ENCODE peak calls at places on chromosomes 5 and 9, in four cellular contexts. I, C, E and M are unnamed samples.
A peak's percentile ranks its signal among the peaks of the same experiment; 100 is the strongest.

GRCh38 chr9:127578952-127579853 is 32.9 kb upstream of the STXBP1 start:
- DNase-seq in C (peak; percentile 87), E (peak; percentile 83), I (peak; percentile 96), M (peak; percentile 96)

GRCh38 chr5:170631471-170632195 is 127.8 kb downstream of the KCNIP1 start:
- DNase-seq in I (no peak), C (peak; percentile 74), E (peak; percentile 28), M (peak; percentile 28)

GRCh38 chr9:126752376-126752775 is 52.5 kb upstream of the ZBTB43 start:
- DNase-seq in C (no peak), I (no peak), E (no peak), M (no peak)

GRCh38 chr5:37806016-37806415 is 33.8 kb downstream of the GDNF start:
- DNase-seq in I (no peak), E (no peak), C (no peak), M (no peak)

GRCh38 chr9:129270903-129271431 is 92.9 kb upstream of the IER5L start:
- DNase-seq in C (no peak), I (peak; percentile 15), E (peak; percentile 7), M (no peak)

GRCh38 chr5:146533260-146533857 is 17.4 kb upstream of the GPR151 start:
- DNase-seq in I (peak; percentile 60), C (peak; percentile 69), E (peak; percentile 24), M (peak; percentile 85)

GRCh38 chr5:102863058-102863457 is 108.0 kb downstream of the PAM start:
- DNase-seq in E (no peak), C (no peak), I (no peak), M (no peak)

GRCh38 chr5:143417503-143418139 is 14.1 kb upstream of the NR3C1 start:
- DNase-seq in E (no peak), C (no peak), I (peak; percentile 18), M (no peak)

GRCh38 chr9:7454490-7455110 is 345.0 kb downstream of the DMAC1 start:
- DNase-seq in I (no peak), C (no peak), E (no peak), M (no peak)

GRCh38 chr9:84397822-84398221 is 57.3 kb upstream of the SLC28A3 start:
- DNase-seq in I (peak; percentile 43), E (no peak), C (no peak), M (no peak)

GRCh38 chr9:126702501-126703329 is 89.0 kb downstream of the LMX1B start:
- DNase-seq in E (no peak), I (no peak), C (peak; percentile 50), M (no peak)

GRCh38 chr5:172902497-172903472 is 56.4 kb upstream of the RPL26L1 start:
- DNase-seq in E (peak; percentile 81), I (peak; percentile 89), C (peak; percentile 82), M (peak; percentile 87)

GRCh38 chr9:2043881-2044462 is 28.8 kb downstream of the SMARCA2 start:
- DNase-seq in I (no peak), C (no peak), E (no peak), M (no peak)

GRCh38 chr5:26553079-26553478 is 485.3 kb downstream of the CDH9 start:
- DNase-seq in I (no peak), C (no peak), E (no peak), M (no peak)

GRCh38 chr9:127651697-127652610 is 39.9 kb downstream of the STXBP1 start:
- DNase-seq in E (no peak), I (no peak), C (no peak), M (no peak)

GRCh38 chr5:78647838-78648358 is 674 bp downstream of the LHFPL2 start:
- DNase-seq in I (peak; percentile 66), E (peak; percentile 73), C (peak; percentile 19), M (peak; percentile 77)

GRCh38 chr9:2127486-2127885 is 112.3 kb downstream of the SMARCA2 start:
- DNase-seq in E (no peak), C (no peak), I (peak; percentile 54), M (no peak)

GRCh38 chr9:133562611-133563285 is 28.2 kb downstream of the ADAMTSL2 start:
- DNase-seq in C (no peak), I (no peak), E (no peak), M (no peak)

GRCh38 chr9:128607642-128608350 is 48.9 kb downstream of the DYNC2I2 start:
- DNase-seq in I (peak; percentile 30), E (peak; percentile 80), C (no peak), M (peak; percentile 99)

GRCh38 chr9:134605351-134605968 is 36.1 kb upstream of the COL5A1 start:
- DNase-seq in I (no peak), C (no peak), E (no peak), M (no peak)

GRCh38 chr9:96856363-96857286 is 2.3 kb upstream of the ZNF782 start:
- DNase-seq in E (peak; percentile 27), C (no peak), I (peak; percentile 76), M (peak; percentile 82)

GRCh38 chr5:1468247-1468612 is 23.0 kb upstream of the SLC6A3 start:
- DNase-seq in C (no peak), I (peak; percentile 16), E (no peak), M (peak; percentile 31)

GRCh38 chr9:8718121-8718725 is 918.6 kb upstream of the DMAC1 start:
- DNase-seq in C (no peak), E (no peak), I (peak; percentile 92), M (peak; percentile 10)

GRCh38 chr5:159673538-159673937 is 242.7 kb upstream of the ADRA1B start:
- DNase-seq in E (no peak), C (no peak), I (no peak), M (no peak)

GRCh38 chr9:89449261-89449671 is 48.6 kb downstream of the SEMA4D start:
- DNase-seq in C (no peak), E (no peak), I (no peak), M (no peak)

GRCh38 chr5:131786036-131786435 is 10.8 kb downstream of the FNIP1 start:
- DNase-seq in I (no peak), E (no peak), C (no peak), M (no peak)

GRCh38 chr5:5474961-5475360 is 52.5 kb downstream of the ICE1 start:
- DNase-seq in C (no peak), I (no peak), E (no peak), M (no peak)

GRCh38 chr5:67731886-67732285 is 483.7 kb upstream of the PIK3R1 start:
- DNase-seq in C (no peak), E (no peak), I (peak; percentile 2), M (no peak)

GRCh38 chr5:126376443-126376842 is 46.8 kb upstream of the GRAMD2B start:
- DNase-seq in I (no peak), C (no peak), E (no peak), M (peak; percentile 38)

GRCh38 chr9:126915281-126915816 is 767 bp downstream of the RALGPS1 start:
- DNase-seq in I (no peak), E (peak; percentile 22), C (peak; percentile 33), M (peak; percentile 97)

GRCh38 chr5:58755397-58755796 is 172.5 kb downstream of the RAB3C start:
- DNase-seq in I (no peak), C (no peak), E (no peak), M (no peak)
- H3K4me3 ChIP-seq in I (no peak overlapping the region), C (no peak overlapping the region), E (no peak overlapping the region), M (no peak overlapping the region)

GRCh38 chr5:57466544-57466943 is 16.1 kb downstream of the ACTBL2 start:
- DNase-seq in C (no peak), E (no peak), I (no peak), M (no peak)
- TF ChIP-seq CTCF in C (no peak), E (no peak), I (no peak), M (no peak)

GRCh38 chr9:77981332-77981731 is 50.3 kb downstream of the GNAQ start:
- DNase-seq in I (peak; percentile 17), E (no peak), C (no peak), M (peak; percentile 79)
- H3K4me1 ChIP-seq in I (peaks cover 8% of the 10 kb centered on the region), E (peaks cover 59% of the 10 kb centered on the region), C (peaks cover 50% of the 10 kb centered on the region), M (peaks cover 39% of the 10 kb centered on the region)

DNA sequence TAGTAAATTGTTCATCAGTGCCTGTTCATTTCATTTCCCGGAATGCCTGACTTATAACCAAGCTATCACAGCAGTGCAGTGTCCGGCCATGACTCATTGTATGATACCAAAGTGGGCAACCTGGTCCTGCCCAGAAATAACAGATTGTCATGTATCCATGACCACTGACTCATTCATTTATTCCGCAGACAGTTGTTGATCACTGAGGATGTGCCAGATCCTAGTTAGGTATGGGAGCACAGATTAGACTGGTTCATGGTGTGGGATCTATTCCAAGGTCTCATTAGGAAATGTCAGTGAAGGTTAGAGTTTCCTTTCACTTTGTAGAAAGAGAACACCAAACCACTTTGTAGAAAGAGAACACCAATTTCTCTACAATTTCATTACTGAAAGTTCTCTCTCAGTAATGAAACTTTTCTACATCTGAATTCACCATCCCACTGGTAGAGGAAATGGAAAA is 8.7 kb downstream of the NREP start:
- DNase-seq in E (no peak), C (no peak), I (peak; percentile 72), M (no peak)
- H3K4me3 ChIP-seq in E (peak overlapping the region; percentile 7), C (no peak overlapping the region), I (peak overlapping the region; percentile 13), M (no peak overlapping the region)

DNA sequence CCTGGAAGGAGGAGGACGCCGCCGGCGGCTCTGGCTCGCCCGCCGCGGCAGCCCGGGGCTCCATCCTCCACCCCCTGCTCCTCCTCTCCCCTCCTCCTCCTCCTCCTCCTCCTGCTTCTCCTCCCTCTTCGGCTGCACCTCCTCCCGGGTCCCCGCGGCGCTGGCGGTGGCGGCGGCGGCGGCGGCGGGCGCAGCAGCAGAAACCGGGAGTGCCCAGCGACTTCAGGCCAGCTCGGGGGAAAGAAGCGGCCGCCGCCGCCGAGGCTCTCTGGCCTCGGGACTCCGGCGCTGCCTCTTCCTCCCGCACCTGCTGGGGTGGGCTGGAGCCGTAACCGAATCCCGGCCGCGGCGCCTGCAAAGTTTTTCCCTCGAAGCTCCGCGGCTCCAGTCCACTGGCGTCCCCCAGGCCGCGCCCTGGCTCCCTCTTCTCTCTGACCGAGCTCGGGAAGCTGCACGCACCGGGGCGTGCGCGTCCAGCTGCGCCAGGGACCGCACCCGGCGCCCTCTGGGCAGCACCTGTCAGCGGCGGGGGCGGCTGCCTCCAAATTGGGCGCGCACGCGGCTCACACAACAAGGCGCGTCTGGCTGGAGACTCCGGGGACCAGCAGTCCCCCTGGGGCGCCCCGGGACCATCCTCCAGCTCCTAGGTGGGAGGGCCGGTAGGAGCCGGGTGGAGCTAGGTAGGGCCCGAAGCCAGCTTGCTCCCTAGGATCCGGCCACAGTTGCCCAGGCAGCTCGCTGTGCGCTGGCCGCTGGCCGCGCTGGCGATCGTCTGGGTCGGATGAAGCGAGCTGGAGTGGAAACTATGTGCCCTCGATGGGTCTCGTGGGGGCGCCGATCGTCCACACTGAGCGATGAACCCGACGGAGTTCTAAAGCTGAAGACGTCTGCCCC is at the start of gene MCTP1:
- DNase-seq in C (peak; percentile 19), I (no peak), E (peak; percentile 14), M (peak; percentile 25)
- TF ChIP-seq CTCF in C (no peak), I (no peak), E (no peak), M (no peak)

DNA sequence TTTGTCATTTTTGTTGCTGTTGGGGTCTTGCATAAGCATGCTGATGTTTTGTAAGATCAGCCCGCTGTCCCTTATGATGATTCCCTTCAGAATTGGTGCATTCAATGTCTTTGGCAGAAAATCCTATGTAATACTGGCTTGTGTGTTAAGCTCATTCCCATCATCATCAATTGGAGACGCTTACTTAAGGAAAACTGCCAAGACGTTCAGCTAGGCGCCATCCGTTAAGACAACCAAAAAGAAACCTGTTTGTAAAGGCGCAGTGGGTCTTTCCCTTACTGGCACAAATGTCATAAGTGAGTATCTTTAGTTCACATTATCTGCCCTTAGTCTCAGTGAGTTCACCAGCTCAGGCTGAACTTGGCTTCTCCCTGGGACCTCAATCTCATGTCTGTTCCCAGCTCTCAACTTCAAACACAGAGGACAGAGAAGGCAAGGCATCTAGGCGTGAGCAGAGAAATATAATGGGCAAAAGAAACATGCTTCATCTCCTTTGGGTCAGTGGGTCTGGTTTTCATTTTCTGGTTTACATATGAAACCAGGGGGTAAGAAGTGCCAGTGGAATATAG is 97.9 kb downstream of the EFNA5 start:
- DNase-seq in C (no peak), E (no peak), I (peak; percentile 24), M (no peak)
- H3K4me1 ChIP-seq in C (peaks cover 77% of the 10 kb centered on the region), E (peaks cover 67% of the 10 kb centered on the region), I (no peaks in the 10 kb centered on the region), M (peaks cover 9% of the 10 kb centered on the region)

GRCh38 chr5:34585601-34586104 is 70.5 kb upstream of the RAI14 start:
- DNase-seq in E (no peak), C (peak; percentile 93), I (no peak), M (peak; percentile 75)
- H3K4me3 ChIP-seq in E (no peak overlapping the region), C (peak overlapping the region; percentile 29), I (no peak overlapping the region), M (no peak overlapping the region)